ENCODE peak calls at places on chromosomes 3 and 15, in four cellular contexts. X is AG10803, M is M059J, N is left ventricle myocardium inferior. H is an unnamed sample.

GRCh38 chr3:106108925-106109324 is 240.1 kb upstream of the CBLB start:
- DNase-seq in X (no peak), M (no peak), N (no peak), H (no peak)

GRCh38 chr3:188941103-188941502 is 230.7 kb upstream of the TPRG1 start:
- DNase-seq in X (no peak), M (no peak), N (no peak), H (no peak)

GRCh38 chr3:30605706-30606300 is 598 bp upstream of the TGFBR2 start:
- DNase-seq in N (no peak), M (no peak), X (no peak), H (peak; percentile 56)

GRCh38 chr3:4196748-4197147 is 106.4 kb upstream of the SETMAR start:
- DNase-seq in N (no peak), X (no peak), M (no peak), H (no peak)

GRCh38 chr3:64229903-64230302 is 4.6 kb upstream of the PRICKLE2 start:
- DNase-seq in N (no peak), M (no peak), X (peak; percentile 17), H (peak; percentile 86)

GRCh38 chr3:95319921-95320494 is 1257.1 kb downstream of the NSUN3 start:
- DNase-seq in M (peak; percentile 12), X (no peak), N (no peak), H (peak; percentile 62)

GRCh38 chr3:114451051-114451451 is 157.2 kb downstream of the TIGIT start:
- DNase-seq in X (no peak), M (peak; percentile 40), N (no peak), H (no peak)

GRCh38 chr3:126683506-126683905 is 20.5 kb upstream of the CHCHD6 start:
- DNase-seq in N (no peak), X (no peak), M (no peak), H (no peak)

GRCh38 chr15:56794150-56794922 is 61.0 kb upstream of the ZNF280D start:
- DNase-seq in N (no peak), M (peak; percentile 40), X (peak; percentile 71), H (no peak)

GRCh38 chr3:33355611-33356010 is 78.4 kb downstream of the FBXL2 start:
- DNase-seq in M (peak; percentile 68), N (no peak), X (peak; percentile 48), H (peak; percentile 14)

GRCh38 chr15:58043192-58043903 is 22.2 kb downstream of the ALDH1A2 start:
- DNase-seq in X (peak; percentile 51), N (peak; percentile 33), M (peak; percentile 36), H (peak; percentile 39)

GRCh38 chr15:39585871-39586301 is 5.0 kb downstream of the THBS1 start:
- DNase-seq in M (peak; percentile 68), X (peak; percentile 82), N (no peak), H (peak; percentile 35)

GRCh38 chr3:168620854-168621253 is 525.1 kb upstream of the GOLIM4 start:
- DNase-seq in N (no peak), X (no peak), M (peak; percentile 40), H (peak; percentile 45)

GRCh38 chr3:115169808-115170207 is 22.7 kb upstream of the ZBTB20 start:
- DNase-seq in X (peak; percentile 4), M (no peak), N (no peak), H (no peak)

GRCh38 chr3:154398084-154398967 is 31.7 kb downstream of the GPR149 start:
- DNase-seq in M (no peak), N (no peak), X (no peak), H (no peak)

GRCh38 chr3:13532661-13533060 is 16.3 kb upstream of the FBLN2 start:
- DNase-seq in N (no peak), M (no peak), X (no peak), H (no peak)

GRCh38 chr15:76512971-76513370 is 176.4 kb downstream of the ISL2 start:
- DNase-seq in M (peak; percentile 9), N (no peak), X (peak; percentile 13), H (peak; percentile 37)

GRCh38 chr3:126356373-126357298 is 572 bp downstream of the KLF15 start:
- DNase-seq in N (peak; percentile 56), M (no peak), X (no peak), H (no peak)

GRCh38 chr3:4421121-4421520 is 45.9 kb downstream of the SUMF1 start:
- DNase-seq in N (no peak), X (peak; percentile 29), M (peak; percentile 80), H (peak; percentile 83)

GRCh38 chr15:37891754-37892368 is 42.6 kb upstream of the TMCO5A start:
- DNase-seq in X (peak; percentile 57), M (peak; percentile 66), N (no peak), H (peak; percentile 64)